ENCODE peak calls at places on chromosomes 5 and 9, in four cellular contexts. S is A549, H is heart left ventricle, X is M059J. M is an unnamed sample.
A peak's percentile ranks its signal among the peaks of the same experiment; 100 is the strongest.

GRCh38 chr5:148924817-148925216 is 98.4 kb downstream of the ADRB2 start:
- DNase-seq in S (no peak), H (peak; percentile 55), X (peak; percentile 43), M (no peak)

GRCh38 chr5:88045931-88046461 is 222.6 kb downstream of the TMEM161B start:
- DNase-seq in S (no peak), H (no peak), X (no peak), M (no peak)

GRCh38 chr5:58201922-58202648 is 257.8 kb downstream of the PLK2 start:
- DNase-seq in S (no peak), H (no peak), X (peak; percentile 84), M (no peak)

GRCh38 chr5:86971034-86971511 is 296.6 kb upstream of the RASA1 start:
- DNase-seq in S (no peak), H (no peak), X (peak; percentile 42), M (peak; percentile 24)

GRCh38 chr9:101365181-101365580 is 19.6 kb downstream of the BAAT start:
- DNase-seq in S (no peak), H (no peak), X (no peak), M (no peak)

GRCh38 chr9:72680593-72681317 is 159.3 kb downstream of the TMC1 start:
- DNase-seq in S (no peak), H (no peak), X (no peak), M (no peak)

GRCh38 chr5:52837591-52838001 is 49.9 kb downstream of the ITGA1 start:
- DNase-seq in S (no peak), H (no peak), X (peak; percentile 58), M (peak; percentile 24)

GRCh38 chr9:77953590-77953989 is 78.0 kb downstream of the GNAQ start:
- DNase-seq in S (no peak), H (no peak), X (no peak), M (peak; percentile 36)

GRCh38 chr5:136619556-136619955 is 254.2 kb upstream of the TRPC7 start:
- DNase-seq in S (no peak), H (no peak), X (peak; percentile 22), M (no peak)

GRCh38 chr9:104276709-104277245 is 182.7 kb downstream of the SMC2 start:
- DNase-seq in S (no peak), H (no peak), X (peak; percentile 29), M (peak; percentile 3)

GRCh38 chr9:109444771-109445320 is 53.3 kb downstream of the PTPN3 start:
- DNase-seq in S (no peak), H (no peak), X (no peak), M (peak; percentile 29)

GRCh38 chr5:72478276-72478675 is 28.9 kb downstream of the ZNF366 start:
- DNase-seq in S (no peak), H (no peak), X (peak; percentile 47), M (no peak)

GRCh38 chr9:123131258-123131657 is 97.8 kb downstream of the GPR21 start:
- DNase-seq in S (no peak), H (no peak), X (peak; percentile 72), M (peak; percentile 52)

GRCh38 chr9:23772384-23772783 is 53.7 kb downstream of the ELAVL2 start:
- DNase-seq in S (no peak), H (no peak), X (no peak), M (no peak)

GRCh38 chr9:126833020-126833419 is 27.4 kb upstream of the ZBTB34 start:
- DNase-seq in S (no peak), H (no peak), X (no peak), M (no peak)

GRCh38 chr5:56094579-56095361 is 100.0 kb upstream of the IL6ST start:
- DNase-seq in S (no peak), H (no peak), X (no peak), M (no peak)

GRCh38 chr5:150781706-150782614 is 3.4 kb downstream of the SMIM3 start:
- DNase-seq in S (no peak), H (peak; percentile 70), X (peak; percentile 99), M (peak; percentile 99)

GRCh38 chr5:135089912-135090311 is 55.9 kb upstream of the PITX1 start:
- DNase-seq in S (no peak), H (no peak), X (no peak), M (no peak)

GRCh38 chr5:157651623-157652376 is 438 bp downstream of the SOX30 start:
- DNase-seq in S (no peak), H (peak; percentile 53), X (no peak), M (peak; percentile 10)

GRCh38 chr5:179732412-179732917 is at the start of gene MAML1:
- DNase-seq in S (peak; percentile 94), H (peak; percentile 100), X (peak; percentile 100), M (peak; percentile 100)

GRCh38 chr9:84832453-84832852 is 162.9 kb downstream of the NTRK2 start:
- DNase-seq in S (no peak), H (no peak), X (no peak), M (no peak)

GRCh38 chr9:98563997-98564396 is 144.7 kb downstream of the GABBR2 start:
- DNase-seq in S (no peak), H (no peak), X (no peak), M (no peak)

GRCh38 chr5:57600321-57600720 is 117.7 kb upstream of the ACTBL2 start:
- DNase-seq in S (no peak), H (no peak), X (peak; percentile 12), M (no peak)

GRCh38 chr9:136339173-136339957 is 12.0 kb downstream of the GPSM1 start:
- DNase-seq in S (peak; percentile 74), H (no peak), X (peak; percentile 25), M (peak; percentile 32)

GRCh38 chr5:89847743-89848142 is 561.8 kb downstream of the CETN3 start:
- DNase-seq in S (no peak), H (no peak), X (peak; percentile 2), M (no peak)

GRCh38 chr5:54162184-54162583 is 148.2 kb downstream of the ARL15 start:
- DNase-seq in S (no peak), H (no peak), X (no peak), M (no peak)

GRCh38 chr5:66247176-66247960 is 103.3 kb downstream of the SREK1 start:
- DNase-seq in S (peak; percentile 66), H (no peak), X (peak; percentile 94), M (peak; percentile 79)

GRCh38 chr9:91790912-91791311 is 159.1 kb downstream of the ROR2 start:
- DNase-seq in S (no peak), H (no peak), X (peak; percentile 41), M (no peak)

GRCh38 chr5:14486486-14486885 is 95.1 kb upstream of the OTULINL start:
- DNase-seq in S (no peak), H (no peak), X (no peak), M (no peak)

GRCh38 chr5:82821978-82822927 is 254.9 kb downstream of the TMEM167A start:
- DNase-seq in S (no peak), H (no peak), X (no peak), M (no peak)